ENCODE peak calls at places on chromosomes 13 and 19, in eight cellular contexts. G is mesendoderm; Q is stomach; Y is stimulated activated CD8-positive, alpha-beta memory T cell treated with anti-CD3 and anti-CD28 coated beads, Interleukin-12 subunit alpha, Interleukin-12 subunit beta, amount 100 ng/mL, for 4 hours; D is heart right ventricle; F is substantia nigra; X is ovary; U is GM10248. H is an unnamed sample.

GRCh38 chr19:42487798-42488178 is 40.5 kb downstream of the CEACAM1 start:
- DNase-seq in F (no peak), X (no peak), Q (no peak), Y (no peak), G (no peak), U (no peak), D (no peak), H (no peak)

GRCh38 chr19:34253711-34254551 is 423 bp upstream of the GARRE1 start:
- DNase-seq in Y (peak), D (peak), F (peak), G (peak), U (peak), X (peak), Q (no peak), H (no peak)

GRCh38 chr13:109348514-109349340 is 437.7 kb downstream of the IRS2 start:
- DNase-seq in U (no peak), D (no peak), Y (no peak), G (no peak), X (no peak), Q (no peak), F (no peak), H (no peak)

GRCh38 chr13:46469064-46469463 is 82.0 kb upstream of the RUBCNL start:
- DNase-seq in U (no peak), D (no peak), F (no peak), Q (no peak), X (no peak), G (no peak), Y (no peak), H (no peak)

GRCh38 chr13:33194820-33195692 is 90.5 kb downstream of the STARD13 start:
- DNase-seq in X (peak), Q (peak), G (no peak), Y (no peak), D (no peak), U (peak), F (no peak), H (no peak)

GRCh38 chr13:84455143-84455905 is 573.0 kb upstream of the SLITRK1 start:
- DNase-seq in F (no peak), U (no peak), G (peak), D (no peak), X (no peak), Q (no peak), Y (no peak), H (no peak)

GRCh38 chr13:39347926-39348901 is 254.8 kb downstream of the LHFPL6 start:
- DNase-seq in Y (no peak), X (no peak), Q (no peak), U (no peak), D (peak), F (no peak), G (peak), H (no peak)

GRCh38 chr13:77105051-77105450 is 78.1 kb upstream of the FBXL3 start:
- DNase-seq in D (no peak), U (no peak), X (no peak), G (no peak), Y (no peak), Q (no peak), F (no peak), H (no peak)

GRCh38 chr13:98877466-98877865 is 100.4 kb downstream of the DOCK9 start:
- DNase-seq in X (no peak), G (no peak), Y (no peak), F (no peak), U (no peak), D (no peak), Q (no peak), H (no peak)

GRCh38 chr13:94073006-94073744 is 406.3 kb downstream of the DCT start:
- DNase-seq in D (no peak), Y (no peak), Q (no peak), X (no peak), G (no peak), U (no peak), F (no peak), H (no peak)

GRCh38 chr19:38524369-38524768 is 90.9 kb downstream of the RYR1 start:
- DNase-seq in Q (no peak), F (no peak), X (no peak), D (no peak), G (no peak), U (no peak), Y (no peak), H (no peak)

GRCh38 chr19:5903054-5903501 is 512 bp downstream of the NDUFA11 start:
- DNase-seq in G (peak), F (no peak), D (no peak), U (no peak), X (no peak), Y (no peak), Q (no peak), H (no peak)

GRCh38 chr13:23510979-23511735 is 59.1 kb upstream of the TNFRSF19 start:
- DNase-seq in U (peak), F (no peak), Y (no peak), X (no peak), G (peak), Q (no peak), D (no peak), H (no peak)

GRCh38 chr19:49921871-49922755 is 6.9 kb upstream of the ATF5 start:
- DNase-seq in U (no peak), X (no peak), Q (no peak), G (no peak), D (no peak), F (no peak), Y (no peak), H (no peak)

GRCh38 chr19:36172852-36173251 is 20.6 kb upstream of the COX7A1 start:
- DNase-seq in F (no peak), Y (no peak), X (no peak), U (no peak), D (no peak), G (no peak), Q (no peak), H (no peak)

GRCh38 chr19:10305139-10305806 is 4.3 kb downstream of the ZGLP1 start:
- DNase-seq in D (no peak), Q (no peak), X (no peak), G (no peak), F (peak), Y (no peak), U (no peak), H (no peak)

GRCh38 chr13:30421093-30422055 is 919 bp upstream of the UBE2L5 start:
- DNase-seq in X (peak), U (peak), F (peak), Q (peak), D (peak), G (peak), Y (peak), H (no peak)

GRCh38 chr13:23876265-23876664 is 12.9 kb downstream of the MIPEP start:
- DNase-seq in F (no peak), X (no peak), G (peak), D (no peak), Q (no peak), U (no peak), Y (no peak), H (no peak)

GRCh38 chr19:3135961-3136683 is at the start of gene GNA15:
- DNase-seq in U (peak), F (no peak), X (peak), Q (peak), Y (no peak), G (no peak), D (peak), H (no peak)

GRCh38 chr19:54481326-54481930 is 8.3 kb upstream of the CDC42EP5 start:
- DNase-seq in U (peak), Q (no peak), F (peak), D (no peak), G (peak), Y (no peak), X (peak), H (no peak)

GRCh38 chr19:13723206-13723605 is 41.1 kb upstream of the MRI1 start:
- DNase-seq in Q (no peak), X (no peak), Y (no peak), F (no peak), U (no peak), D (no peak), G (no peak), H (no peak)

GRCh38 chr19:48963371-48964204 is 1.5 kb upstream of the FTL start:
- DNase-seq in D (peak), X (peak), G (peak), U (peak), Q (peak), Y (peak), F (peak), H (peak)

GRCh38 chr19:49301165-49301865 is 23.7 kb downstream of the SLC6A16 start:
- DNase-seq in U (peak), D (peak), Y (peak), F (peak), X (peak), G (peak), Q (peak), H (peak)

GRCh38 chr19:11420894-11421606 is 1.9 kb upstream of the RGL3 start:
- DNase-seq in D (peak), Y (no peak), X (no peak), U (no peak), F (peak), Q (no peak), G (peak), H (no peak)

GRCh38 chr13:78192721-78193120 is 274.1 kb upstream of the EDNRB start:
- DNase-seq in X (no peak), Y (no peak), G (no peak), U (no peak), Q (no peak), D (no peak), F (no peak), H (no peak)

GRCh38 chr19:29113838-29114237 is 99.1 kb downstream of the UQCRFS1 start:
- DNase-seq in Y (no peak), Q (no peak), D (no peak), F (no peak), U (no peak), X (no peak), G (no peak), H (no peak)

GRCh38 chr13:20702530-20702929 is 969 bp upstream of the IL17D start:
- DNase-seq in F (no peak), Q (no peak), X (no peak), U (no peak), Y (no peak), D (no peak), G (no peak), H (no peak)

GRCh38 chr13:48892311-48892710 is 83.4 kb upstream of the FNDC3A start:
- DNase-seq in U (peak), Y (no peak), G (no peak), X (no peak), D (no peak), Q (no peak), F (no peak), H (no peak)

GRCh38 chr13:24348385-24348784 is 39.0 kb downstream of the C1QTNF9 start:
- DNase-seq in D (no peak), G (no peak), U (no peak), X (no peak), Q (no peak), F (no peak), Y (no peak), H (no peak)

GRCh38 chr19:15759962-15760565 is 22.3 kb downstream of the OR10H3 start:
- DNase-seq in U (no peak), F (no peak), Q (no peak), Y (no peak), G (no peak), D (no peak), X (no peak), H (no peak)

GRCh38 chr19:12886943-12887747 is at the start of gene KLF1:
- DNase-seq in F (no peak), Y (no peak), G (no peak), D (no peak), Q (no peak), U (no peak), X (no peak), H (no peak)

GRCh38 chr13:108594153-108594552 is 35.3 kb upstream of the MYO16 start:
- DNase-seq in D (no peak), U (no peak), Q (no peak), G (peak), X (no peak), Y (no peak), F (no peak), H (no peak)

GRCh38 chr13:47426126-47426849 is 529.4 kb upstream of the HTR2A start:
- DNase-seq in F (no peak), Y (no peak), U (no peak), D (no peak), X (no peak), G (no peak), Q (no peak), H (no peak)

GRCh38 chr13:60258349-60258748 is 94.6 kb upstream of the DIAPH3 start:
- DNase-seq in Y (no peak), D (no peak), U (no peak), Q (no peak), G (no peak), X (no peak), F (no peak), H (no peak)

GRCh38 chr13:82248713-82249112 is 1633.6 kb downstream of the SLITRK1 start:
- DNase-seq in F (no peak), D (no peak), X (no peak), G (no peak), Y (no peak), Q (no peak), U (no peak), H (no peak)

GRCh38 chr19:1591421-1592022 is 1.1 kb downstream of the MBD3 start:
- DNase-seq in U (no peak), Y (no peak), F (no peak), G (peak), X (no peak), Q (no peak), D (no peak), H (no peak)